ENCODE peak calls at places on chromosomes 7 and 10, in nine cellular contexts. X is A549, D is GM12891, H is body of pancreas, U is transverse colon, Y is IMR-90, V is HCT116, P is K562, A is prostate gland. Z is an unnamed sample.

GRCh38 chr7:81407094-81407493 is 362.8 kb downstream of the HGF start:
- DNase-seq in X (no peak), D (no peak), H (no peak), U (no peak), Y (peak), V (no peak), P (no peak), A (no peak), Z (no peak)

GRCh38 chr7:34675749-34676374 is 17.8 kb downstream of the NPSR1 start:
- DNase-seq in X (peak), D (no peak), H (peak), U (no peak), Y (no peak), V (peak), P (peak), A (no peak), Z (no peak)

GRCh38 chr7:50663396-50664102 is 98.3 kb upstream of the DDC start:
- DNase-seq in X (no peak), D (no peak), H (no peak), U (no peak), Y (no peak), V (no peak), P (no peak), A (peak), Z (no peak)

GRCh38 chr10:70357447-70358035 is 24.9 kb downstream of the LRRC20 start:
- DNase-seq in X (no peak), D (no peak), H (no peak), U (no peak), Y (peak), V (no peak), P (no peak), A (no peak), Z (no peak)

GRCh38 chr7:1058311-1058710 is 14.0 kb downstream of the GPR146 start:
- DNase-seq in X (no peak), D (no peak), H (no peak), U (no peak), Y (no peak), V (no peak), P (no peak), A (no peak), Z (no peak)

GRCh38 chr7:101108961-101109360 is 17.9 kb upstream of the SERPINE1 start:
- DNase-seq in X (peak), D (no peak), H (no peak), U (no peak), Y (no peak), V (no peak), P (no peak), A (no peak), Z (no peak)

GRCh38 chr10:78736926-78737618 is 331.7 kb upstream of the ZMIZ1 start:
- DNase-seq in X (no peak), D (no peak), H (no peak), U (no peak), Y (no peak), V (no peak), P (no peak), A (no peak), Z (no peak)

GRCh38 chr7:157521752-157522151 is 184.9 kb downstream of the DNAJB6 start:
- DNase-seq in X (no peak), D (no peak), H (no peak), U (no peak), Y (no peak), V (no peak), P (no peak), A (no peak), Z (no peak)

GRCh38 chr7:101507791-101508252 is 121.3 kb downstream of the MYL10 start:
- DNase-seq in X (peak), D (no peak), H (peak), U (peak), Y (peak), V (peak), P (peak), A (peak), Z (peak)

GRCh38 chr7:87574630-87575029 is 26.1 kb downstream of the ABCB1 start:
- DNase-seq in X (no peak), D (no peak), H (no peak), U (no peak), Y (peak), V (peak), P (peak), A (no peak), Z (no peak)

GRCh38 chr10:132722980-132723970 is 62.7 kb downstream of the NKX6-2 start:
- DNase-seq in X (no peak), D (no peak), H (peak), U (no peak), Y (no peak), V (no peak), P (no peak), A (no peak), Z (no peak)

GRCh38 chr7:129311429-129311828 is 86.6 kb downstream of the AHCYL2 start:
- DNase-seq in X (no peak), D (no peak), H (no peak), U (no peak), Y (no peak), V (no peak), P (no peak), A (no peak), Z (no peak)

GRCh38 chr7:50584793-50585399 is 19.7 kb upstream of the DDC start:
- DNase-seq in X (no peak), D (no peak), H (peak), U (no peak), Y (no peak), V (no peak), P (no peak), A (peak), Z (no peak)

GRCh38 chr10:96619120-96619519 is 32.3 kb upstream of the TM9SF3 start:
- DNase-seq in X (no peak), D (no peak), H (no peak), U (no peak), Y (no peak), V (no peak), P (peak), A (no peak), Z (no peak)

GRCh38 chr7:17121671-17122070 is 176.8 kb upstream of the AHR start:
- DNase-seq in X (no peak), D (no peak), H (no peak), U (no peak), Y (no peak), V (no peak), P (no peak), A (no peak), Z (no peak)

DNA sequence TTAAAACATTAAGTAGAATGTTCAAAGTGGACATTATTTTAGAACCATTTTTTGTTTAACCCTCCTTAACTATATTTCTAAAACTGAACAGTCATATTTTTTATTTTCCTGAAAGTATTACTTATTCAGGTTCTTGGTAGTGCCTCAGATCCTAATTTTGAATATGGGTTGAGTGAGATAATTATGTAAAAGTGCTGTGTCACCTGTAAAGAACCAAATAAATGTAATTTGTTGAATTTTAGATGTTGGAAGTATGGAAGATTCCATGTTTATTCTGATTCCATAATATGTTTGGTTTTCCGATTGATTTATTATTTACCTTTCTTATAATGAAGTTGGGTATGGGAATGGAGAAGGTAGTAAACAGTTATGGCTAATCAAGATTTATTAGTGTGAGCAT is 61.4 kb downstream of the LUC7L2 start:
- DNase-seq in X (no peak), D (no peak), H (no peak), U (no peak), Y (no peak), V (no peak), P (no peak), A (no peak), Z (no peak)
- TF ChIP-seq POLR2A in X (no peak), D (no peak), H (no peak), U (no peak), Y (no peak), V (no peak), P (no peak), A (no peak), Z (no peak)

DNA sequence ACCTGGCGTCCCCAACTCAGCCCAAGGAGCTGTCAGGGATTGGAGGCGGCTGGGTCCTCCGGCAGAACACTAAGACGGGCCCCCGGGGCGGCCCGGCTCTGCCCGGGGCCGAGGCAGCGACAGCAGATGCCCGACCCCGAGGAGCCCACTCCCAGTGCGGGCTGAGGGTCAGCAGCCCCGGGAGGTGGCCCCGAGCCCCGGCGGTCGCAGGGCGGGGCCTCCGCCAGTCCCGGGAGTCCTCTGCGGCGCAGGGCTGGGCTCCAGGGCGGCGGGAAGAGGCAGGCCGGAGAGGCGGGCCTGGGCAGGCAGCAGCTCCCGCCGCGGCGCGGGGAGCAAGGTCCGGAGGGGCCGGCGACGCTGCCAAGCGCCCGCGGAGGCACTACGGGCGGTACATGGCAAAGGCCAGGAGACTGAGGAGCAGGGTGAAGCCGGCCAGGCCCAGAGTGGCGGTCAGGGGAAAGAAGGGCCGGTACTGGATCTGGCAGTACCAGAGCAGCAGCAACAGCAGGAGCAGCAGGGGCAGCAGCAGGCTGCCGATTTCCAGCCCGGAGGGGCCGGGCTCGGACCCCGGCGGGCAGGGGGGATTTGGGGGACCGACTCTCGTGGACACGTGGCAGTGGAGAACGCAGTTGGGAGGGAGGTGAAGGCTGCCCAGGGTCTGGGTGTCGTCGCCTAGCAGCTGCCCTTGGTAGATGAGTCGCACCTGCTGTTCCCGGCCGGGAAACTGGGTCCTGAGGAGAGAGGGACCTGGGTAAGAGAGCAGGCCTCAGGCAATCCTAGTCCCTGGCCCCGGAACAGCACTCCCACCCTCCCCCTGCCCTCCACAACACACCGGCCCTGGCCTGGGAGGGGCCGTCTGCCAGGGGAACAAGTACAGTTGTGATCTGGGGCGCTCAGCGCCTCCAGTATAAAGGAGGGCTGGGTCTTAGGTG is 827 bp upstream of the FASTK start:
- DNase-seq in X (peak), D (no peak), H (peak), U (peak), Y (no peak), V (no peak), P (peak), A (no peak), Z (peak)
- TF ChIP-seq POLR2A in X (no peak), D (no peak), H (no peak), U (no peak), Y (no peak), V (no peak), P (no peak), A (peak), Z (no peak)

DNA sequence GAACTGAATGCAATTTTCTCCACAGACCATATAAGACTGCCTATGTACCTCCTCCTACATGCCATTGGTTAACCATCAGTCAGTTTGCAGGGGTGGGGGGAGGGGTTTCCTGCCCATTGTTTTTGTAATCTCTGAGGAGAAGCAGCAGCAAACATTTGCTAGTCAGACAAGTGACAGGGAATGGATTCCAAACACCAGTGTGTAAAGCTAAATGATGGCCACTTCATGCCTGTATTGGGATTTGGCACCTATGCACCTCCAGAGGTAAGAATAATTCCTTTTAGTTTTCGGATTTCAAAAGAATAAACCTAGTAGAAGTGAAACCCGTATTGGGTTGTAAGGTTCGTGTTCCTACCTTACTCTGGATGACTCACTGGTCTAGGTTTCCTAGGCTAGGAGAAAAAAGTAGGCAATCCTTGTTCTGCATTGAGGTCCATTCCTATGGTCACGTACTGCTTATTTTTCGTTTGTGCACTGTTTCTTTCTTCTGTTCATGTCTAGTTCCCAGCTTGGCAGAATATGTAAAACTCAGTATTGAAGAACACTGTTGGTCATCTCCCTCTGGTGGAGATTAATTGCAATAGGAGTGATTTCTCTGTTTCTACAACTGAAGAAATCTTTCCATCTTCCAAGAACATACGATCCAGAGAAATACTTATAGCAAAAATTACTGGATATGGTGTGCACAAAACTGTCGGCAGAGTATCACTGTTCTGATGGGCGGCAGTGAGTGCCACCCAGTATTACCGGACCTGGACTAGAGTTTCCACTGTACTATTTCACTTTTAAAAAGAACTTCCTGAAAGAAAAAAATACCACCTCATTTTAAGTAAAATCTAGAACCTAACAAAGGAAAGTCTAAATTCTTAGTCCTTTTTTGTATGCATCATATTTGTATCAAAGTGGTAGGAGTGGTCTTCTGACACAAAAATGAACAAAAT is at the start of gene AKR1C3:
- DNase-seq in X (peak), D (no peak), H (peak), U (no peak), Y (peak), V (peak), P (peak), A (no peak), Z (no peak)
- TF ChIP-seq POLR2A in X (peak), D (no peak), H (peak), U (peak), Y (no peak), V (no peak), P (peak), A (no peak), Z (no peak)

GRCh38 chr10:71964669-71965515 is 697 bp downstream of the CHST3 start:
- DNase-seq in X (peak), D (no peak), H (peak), U (peak), Y (peak), V (no peak), P (no peak), A (peak), Z (peak)
- TF ChIP-seq POLR2A in X (no peak), D (no peak), H (peak), U (peak), Y (peak), V (peak), P (no peak), A (no peak), Z (no peak)